ENCODE peak calls at places on chromosomes 4 and X, in ten cellular contexts. Z is GM23338, K is epithelial cell of esophagus, F is tibial nerve, Y is GM20000, W is breast epithelium, V is lower lobe of right lung, L is kidney epithelial cell, N is progenitor cell of endocrine pancreas, B is stomach. R is an unnamed sample.

GRCh38 chrX:108664701-108665100 is 71.7 kb downstream of the IRS4 start:
- DNase-seq in F (no peak), K (no peak), W (no peak), N (no peak), V (no peak), L (no peak), B (no peak), Z (no peak), Y (no peak), R (no peak)

GRCh38 chr4:126057371-126057770 is 742.6 kb downstream of the FAT4 start:
- DNase-seq in F (no peak), V (no peak), L (no peak), Z (no peak), W (no peak), B (no peak), N (no peak), Y (no peak), K (peak; percentile 82), R (no peak)

GRCh38 chr4:30718021-30718888 is 1.9 kb upstream of the PCDH7 start:
- DNase-seq in N (peak; percentile 41), W (no peak), K (peak; percentile 44), F (no peak), V (no peak), L (no peak), Y (peak; percentile 22), B (peak; percentile 31), Z (peak; percentile 71), R (no peak)

GRCh38 chrX:110532527-110532926 is 173.9 kb downstream of the RTL9 start:
- DNase-seq in Z (no peak), Y (no peak), W (no peak), N (no peak), F (no peak), L (no peak), V (no peak), K (no peak), B (no peak), R (no peak)

GRCh38 chr4:88022289-88022688 is 14.9 kb downstream of the PKD2 start:
- DNase-seq in K (no peak), Y (no peak), N (no peak), V (no peak), B (no peak), L (no peak), F (no peak), Z (no peak), W (no peak), R (no peak)

GRCh38 chr4:56671373-56671772 is 9.7 kb downstream of the HOPX start:
- DNase-seq in Y (no peak), L (no peak), B (no peak), N (no peak), F (no peak), Z (no peak), V (no peak), W (no peak), K (no peak), R (no peak)

GRCh38 chr4:98642991-98643426 is 15.4 kb downstream of the TSPAN5 start:
- DNase-seq in L (no peak), N (no peak), F (no peak), K (peak; percentile 96), W (no peak), Z (no peak), B (no peak), Y (no peak), V (no peak), R (no peak)

GRCh38 chr4:153013202-153013988 is 77.3 kb downstream of the FHDC1 start:
- DNase-seq in F (no peak), Z (no peak), N (no peak), B (no peak), V (no peak), K (no peak), W (no peak), L (no peak), Y (no peak), R (no peak)

GRCh38 chr4:105150511-105150910 is 3.8 kb downstream of the TET2 start:
- DNase-seq in V (no peak), L (no peak), Z (no peak), W (no peak), Y (no peak), F (no peak), N (no peak), K (no peak), B (no peak), R (no peak)

GRCh38 chr4:61411241-61411640 is 211.1 kb downstream of the ADGRL3 start:
- DNase-seq in N (no peak), Z (no peak), F (no peak), B (no peak), K (no peak), L (no peak), W (no peak), Y (no peak), V (no peak), R (no peak)

GRCh38 chrX:45851434-45851991 is 650.8 kb upstream of the DIPK2B start:
- DNase-seq in L (no peak), N (peak; percentile 12), W (no peak), F (no peak), B (peak; percentile 38), Z (peak; percentile 83), Y (peak; percentile 14), V (peak; percentile 44), K (peak; percentile 86), R (no peak)

GRCh38 chrX:116198235-116198634 is 27.7 kb downstream of the AGTR2 start:
- DNase-seq in L (no peak), Y (no peak), B (no peak), V (no peak), K (no peak), Z (no peak), N (no peak), F (no peak), W (no peak), R (no peak)

GRCh38 chr4:99875073-99875472 is 19.2 kb downstream of the LAMTOR3 start:
- DNase-seq in B (no peak), W (no peak), L (no peak), Z (no peak), V (no peak), N (no peak), K (peak; percentile 49), Y (no peak), F (no peak), R (no peak)

GRCh38 chrX:70044541-70045245 is 5.0 kb downstream of the AWAT2 start:
- DNase-seq in F (no peak), N (no peak), Z (no peak), B (no peak), K (peak; percentile 16), Y (no peak), L (no peak), V (no peak), W (no peak), R (no peak)

GRCh38 chr4:174423257-174423944 is 98.9 kb downstream of the HPGD start:
- DNase-seq in L (peak; percentile 84), B (peak; percentile 54), Y (no peak), V (no peak), F (no peak), K (peak; percentile 98), Z (no peak), W (no peak), N (no peak), R (no peak)

GRCh38 chrX:117985241-117985640 is 131.4 kb downstream of the KLHL13 start:
- DNase-seq in B (peak; percentile 30), K (peak; percentile 18), Y (no peak), W (no peak), Z (peak; percentile 44), F (no peak), V (no peak), L (no peak), N (no peak), R (no peak)

GRCh38 chr4:15996773-15997172 is 33.8 kb upstream of the FGFBP2 start:
- DNase-seq in N (no peak), K (no peak), V (no peak), B (no peak), W (no peak), Z (no peak), Y (no peak), F (no peak), L (no peak), R (no peak)

GRCh38 chr4:77599378-77599777 is 6.2 kb upstream of the CXCL13 start:
- DNase-seq in L (no peak), W (no peak), K (peak; percentile 67), Z (peak; percentile 75), N (no peak), F (no peak), V (no peak), Y (no peak), B (peak; percentile 28), R (no peak)

DNA sequence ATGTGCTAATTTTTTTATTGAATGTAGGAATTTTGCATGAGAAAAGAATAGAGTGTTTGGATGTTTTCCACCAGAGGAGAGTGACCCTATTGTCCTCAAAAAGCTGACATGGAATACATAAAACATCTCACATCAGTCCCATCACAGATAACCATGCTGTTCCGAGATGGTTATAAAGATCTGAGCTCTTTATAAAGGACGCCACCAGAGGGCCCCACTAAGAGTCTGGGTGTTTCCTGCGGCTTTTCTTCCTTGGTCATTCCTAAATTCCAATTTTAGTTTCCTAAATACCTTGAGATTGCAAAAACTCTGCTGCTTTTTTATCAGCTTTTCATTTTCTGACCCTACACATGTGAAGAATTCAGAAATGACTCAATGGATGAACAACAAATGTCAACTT is 504.5 kb upstream of the FRG1 start:
- DNase-seq in N (no peak), W (no peak), K (peak; percentile 2), V (no peak), Y (no peak), F (no peak), L (no peak), B (no peak), Z (peak; percentile 73), R (no peak)
- TF ChIP-seq CTCF in N (peak; percentile 28), W (no peak), K (no peak), V (no peak), Y (no peak), F (no peak), L (no peak), B (no peak), Z (peak; percentile 71), R (no peak)

GRCh38 chrX:125006704-125007103 is 313.0 kb upstream of the TEX13C start:
- DNase-seq in V (no peak), K (no peak), L (no peak), N (no peak), W (no peak), Z (no peak), Y (no peak), F (no peak), B (no peak), R (no peak)
- TF ChIP-seq CTCF in V (no peak), K (no peak), L (no peak), N (no peak), W (no peak), Z (no peak), Y (no peak), F (no peak), B (no peak), R (no peak)

DNA sequence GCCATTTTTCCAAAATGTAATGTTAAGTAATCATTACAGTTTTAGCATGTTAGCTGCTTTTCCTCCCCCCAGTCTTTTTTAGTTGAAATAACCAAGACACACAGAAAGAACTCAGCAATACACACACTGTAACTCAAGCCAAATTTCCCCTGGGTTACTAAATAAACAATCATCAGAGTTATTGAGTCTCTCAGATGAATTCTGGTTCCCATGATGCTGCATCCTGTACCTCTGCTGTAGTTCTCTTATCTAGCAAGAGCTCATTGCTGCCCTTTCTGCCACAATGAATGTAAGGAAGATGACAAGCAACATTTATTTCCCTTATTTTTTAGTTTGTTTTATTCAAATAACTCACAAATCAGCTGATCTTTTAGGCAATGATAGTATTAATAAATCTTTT is 185.1 kb downstream of the ARHGAP6 start:
- DNase-seq in K (no peak), N (no peak), W (no peak), L (no peak), F (no peak), V (no peak), Z (no peak), Y (no peak), B (no peak), R (no peak)
- TF ChIP-seq CTCF in K (no peak), N (no peak), W (no peak), L (no peak), F (no peak), V (no peak), Z (no peak), Y (no peak), B (no peak), R (no peak)

GRCh38 chr4:183716302-183716701 is 57.2 kb downstream of the TRAPPC11 start:
- DNase-seq in Z (no peak), L (no peak), Y (no peak), V (no peak), B (no peak), K (no peak), F (no peak), N (no peak), W (no peak), R (no peak)
- TF ChIP-seq CTCF in Z (no peak), L (no peak), Y (no peak), V (no peak), B (no peak), K (no peak), F (no peak), N (no peak), W (no peak), R (no peak)